ENCODE peak calls at places on chromosome 6, in nine cellular contexts. E is left ventricle myocardium inferior, S is heart right ventricle, U is uterus, L is tibial artery, F is psoas muscle, A is pancreas, K is A549, Q is BE2C. R is an unnamed sample.
A peak's percentile ranks its signal among the peaks of the same experiment; 100 is the strongest.

GRCh38 chr6:37631295-37631694 is 66.4 kb downstream of the MDGA1 start:
- DNase-seq in S (no peak), A (no peak), Q (no peak), F (no peak), K (no peak), L (no peak), U (no peak), E (no peak), R (no peak)

GRCh38 chr6:130720076-130720475 is 107.1 kb upstream of the SMLR1 start:
- DNase-seq in Q (no peak), U (no peak), L (no peak), A (no peak), F (no peak), E (no peak), S (no peak), K (no peak), R (no peak)

GRCh38 chr6:166678426-166678825 is 51.4 kb upstream of the RPS6KA2 start:
- DNase-seq in U (no peak), F (no peak), L (no peak), A (peak; percentile 39), E (no peak), K (peak; percentile 75), Q (no peak), S (no peak), R (peak; percentile 17)

GRCh38 chr6:43705996-43706395 is 18.4 kb upstream of the MRPS18A start:
- DNase-seq in L (no peak), F (no peak), U (no peak), Q (no peak), S (no peak), A (no peak), E (no peak), K (no peak), R (no peak)

GRCh38 chr6:15901141-15902115 is 227.5 kb upstream of the MYLIP start:
- DNase-seq in E (no peak), L (no peak), S (no peak), U (no peak), A (no peak), F (no peak), Q (no peak), K (no peak), R (peak; percentile 15)

GRCh38 chr6:90460067-90460466 is 126.8 kb downstream of the MAP3K7 start:
- DNase-seq in A (no peak), K (no peak), E (no peak), S (no peak), U (no peak), Q (no peak), L (no peak), F (no peak), R (no peak)

GRCh38 chr6:19836799-19837510 is at the start of gene ID4:
- DNase-seq in A (peak; percentile 95), F (peak; percentile 94), E (peak; percentile 92), L (peak; percentile 99), Q (peak; percentile 96), U (peak; percentile 96), S (peak; percentile 92), K (peak; percentile 80), R (peak; percentile 82)

GRCh38 chr6:43120938-43121913 is 45.1 kb downstream of the PTK7 start:
- DNase-seq in S (peak; percentile 53), F (peak; percentile 75), L (peak; percentile 95), K (peak; percentile 39), Q (peak; percentile 69), U (peak; percentile 93), E (peak; percentile 56), A (no peak), R (peak; percentile 73)

DNA sequence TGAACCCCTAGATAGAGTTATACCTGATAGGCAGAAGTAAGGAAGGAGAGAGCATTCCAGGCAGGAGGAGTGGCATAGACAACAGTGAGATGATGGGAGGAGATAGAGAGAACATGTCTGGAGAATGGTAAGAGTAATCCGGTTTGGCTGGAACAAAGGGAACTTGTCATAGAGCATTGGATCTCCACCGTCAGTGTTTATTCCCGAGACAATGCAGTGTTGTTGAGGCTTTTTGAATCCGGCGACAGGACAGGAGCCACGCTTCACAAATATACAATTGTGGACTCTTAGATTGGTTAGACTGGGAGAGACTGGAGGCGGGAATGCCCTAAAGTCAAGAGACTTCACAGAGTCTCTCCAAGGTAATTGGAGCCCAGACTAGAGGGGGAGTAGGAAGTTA is 119.8 kb downstream of the ANKS1A start:
- DNase-seq in A (no peak), Q (no peak), K (no peak), U (no peak), E (no peak), F (no peak), L (no peak), S (no peak), R (no peak)
- H3K4me1 ChIP-seq in A (no peaks in the 10 kb centered on the region), Q (no peaks in the 10 kb centered on the region), K (no peaks in the 10 kb centered on the region), U (no peaks in the 10 kb centered on the region), E (peaks cover 15% of the 10 kb centered on the region), F (peaks cover 11% of the 10 kb centered on the region), L (no peaks in the 10 kb centered on the region), S (peaks cover 15% of the 10 kb centered on the region), R (no peaks in the 10 kb centered on the region)

GRCh38 chr6:35485402-35485877 is 11.4 kb downstream of the TEAD3 start:
- DNase-seq in L (no peak), S (peak; percentile 38), A (no peak), U (peak; percentile 69), E (no peak), F (no peak), K (no peak), Q (no peak), R (peak; percentile 85)

GRCh38 chr6:35483892-35484645 is 12.8 kb downstream of the TEAD3 start:
- DNase-seq in E (no peak), L (no peak), Q (no peak), U (no peak), K (no peak), S (no peak), F (no peak), A (peak; percentile 44), R (no peak)

GRCh38 chr6:35487653-35488516 is 9.0 kb downstream of the TEAD3 start:
- DNase-seq in E (peak; percentile 16), F (no peak), S (no peak), L (peak; percentile 86), U (peak; percentile 83), Q (no peak), K (no peak), A (no peak), R (peak; percentile 88)

GRCh38 chr6:35484921-35485392 is 11.9 kb downstream of the TEAD3 start:
- DNase-seq in Q (no peak), E (no peak), L (no peak), K (no peak), F (no peak), U (no peak), S (no peak), A (peak; percentile 45), R (peak; percentile 48)

DNA sequence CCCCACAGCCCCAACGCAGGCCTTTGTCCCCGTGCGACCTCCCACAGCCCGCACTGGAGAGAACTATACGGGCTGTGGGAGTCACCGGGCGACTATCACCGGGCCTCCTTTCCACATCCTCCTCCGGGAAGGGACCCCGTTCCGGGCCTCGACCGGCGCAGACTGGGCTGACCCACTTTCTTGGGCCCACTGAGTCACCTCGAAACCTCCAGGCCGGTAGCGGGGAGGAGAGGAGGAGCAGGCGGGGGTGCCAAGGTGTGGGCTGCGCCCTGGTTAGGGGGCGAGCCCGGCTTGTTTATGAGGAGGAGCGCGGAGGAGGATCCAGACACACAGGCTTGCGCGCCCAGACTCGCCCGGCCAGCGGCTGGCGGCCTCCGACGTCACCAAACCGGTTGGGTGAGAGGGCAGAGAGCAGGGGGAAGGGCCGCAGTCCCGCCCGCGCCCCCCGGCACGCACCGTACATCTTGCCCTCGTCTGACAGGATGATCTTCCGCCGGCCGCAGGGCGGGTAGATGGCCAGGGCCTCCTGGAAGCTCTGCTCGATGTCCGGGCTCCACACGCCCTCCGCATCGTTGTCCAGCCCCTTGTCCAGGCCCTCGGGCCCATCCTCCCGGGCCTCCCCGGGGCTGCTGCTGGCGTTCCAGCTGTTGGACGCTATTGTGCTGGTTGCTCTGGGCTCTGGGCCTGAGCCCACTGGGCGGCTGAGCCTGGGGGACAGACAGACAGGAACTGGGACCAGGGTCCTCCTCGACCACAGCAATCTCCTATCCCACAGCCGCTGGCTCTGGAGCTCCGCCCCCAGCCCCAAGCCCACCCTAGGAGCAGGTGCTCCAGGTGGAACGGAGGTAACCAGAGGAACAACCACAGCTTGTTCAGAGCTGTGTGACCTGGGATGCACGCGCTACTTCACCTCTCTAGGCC is 10.6 kb downstream of the TEAD3 start:
- DNase-seq in F (peak; percentile 42), Q (no peak), E (peak; percentile 36), K (no peak), A (peak; percentile 83), S (peak; percentile 45), L (peak; percentile 79), U (peak; percentile 96), R (peak; percentile 92)
- H3K4me1 ChIP-seq in F (peaks cover 22% of the 10 kb centered on the region), Q (peaks cover 17% of the 10 kb centered on the region), E (peaks cover 70% of the 10 kb centered on the region), K (peaks cover 25% of the 10 kb centered on the region), A (no peaks in the 10 kb centered on the region), S (peaks cover 67% of the 10 kb centered on the region), L (peaks cover 67% of the 10 kb centered on the region), U (peaks cover 11% of the 10 kb centered on the region), R (peaks cover 30% of the 10 kb centered on the region)

GRCh38 chr6:3392059-3392458 is 64.8 kb downstream of the SLC22A23 start:
- DNase-seq in K (no peak), S (no peak), U (no peak), F (no peak), Q (no peak), L (no peak), A (no peak), E (no peak), R (no peak)

GRCh38 chr6:3392930-3393575 is 63.8 kb downstream of the SLC22A23 start:
- DNase-seq in S (no peak), F (no peak), K (no peak), E (no peak), Q (no peak), A (no peak), U (no peak), L (no peak), R (no peak)

GRCh38 chr6:3393796-3394195 is 63.1 kb downstream of the SLC22A23 start:
- DNase-seq in U (no peak), E (no peak), Q (no peak), F (no peak), A (no peak), S (no peak), L (no peak), K (no peak), R (no peak)

GRCh38 chr6:3396503-3397180 is 60.2 kb downstream of the SLC22A23 start:
- DNase-seq in L (peak; percentile 27), K (no peak), E (no peak), F (no peak), U (no peak), S (no peak), Q (no peak), A (no peak), R (peak; percentile 29)

DNA sequence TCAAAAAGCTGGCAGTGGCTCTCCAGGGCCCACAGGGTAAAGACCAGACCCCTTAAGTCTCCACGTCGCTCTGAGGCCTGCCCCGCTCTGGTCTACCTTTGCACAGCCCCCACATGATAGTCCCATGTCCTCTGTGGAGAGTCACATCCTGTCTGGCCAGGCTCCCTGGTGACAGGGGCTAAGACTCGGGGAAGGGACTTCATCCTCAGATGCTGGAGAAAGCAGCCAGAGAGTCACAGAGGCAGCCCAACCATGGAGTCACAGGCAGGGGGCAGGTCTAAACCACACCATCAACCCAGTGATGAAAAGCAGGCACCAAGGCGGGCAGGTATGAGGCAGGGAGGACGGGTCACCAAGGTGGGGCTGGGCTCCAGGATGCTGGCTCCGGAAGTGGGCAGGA is 62.2 kb downstream of the SLC22A23 start:
- DNase-seq in F (no peak), U (no peak), K (no peak), A (no peak), S (no peak), E (no peak), Q (no peak), L (no peak), R (no peak)
- H3K4me1 ChIP-seq in F (no peaks in the 10 kb centered on the region), U (peaks cover 4% of the 10 kb centered on the region), K (peaks cover 87% of the 10 kb centered on the region), A (peaks cover 17% of the 10 kb centered on the region), S (peaks cover 18% of the 10 kb centered on the region), E (peaks cover 1% of the 10 kb centered on the region), Q (no peaks in the 10 kb centered on the region), L (peaks cover 13% of the 10 kb centered on the region), R (peaks cover 46% of the 10 kb centered on the region)

GRCh38 chr6:42010909-42011308 is 39.4 kb upstream of the TAF8 start:
- DNase-seq in F (no peak), U (no peak), S (no peak), K (no peak), Q (no peak), L (no peak), A (no peak), E (no peak), R (no peak)

GRCh38 chr6:42009844-42010184 is 40.5 kb upstream of the TAF8 start:
- DNase-seq in K (no peak), F (no peak), S (no peak), U (no peak), L (no peak), A (no peak), Q (no peak), E (no peak), R (no peak)

GRCh38 chr6:42010185-42010872 is 40.0 kb upstream of the TAF8 start:
- DNase-seq in A (no peak), K (no peak), U (no peak), L (no peak), F (no peak), E (no peak), S (no peak), Q (no peak), R (no peak)

GRCh38 chr6:42012501-42013133 is 37.7 kb upstream of the TAF8 start:
- DNase-seq in Q (no peak), S (no peak), L (no peak), A (no peak), E (no peak), K (no peak), U (no peak), F (no peak), R (no peak)

DNA sequence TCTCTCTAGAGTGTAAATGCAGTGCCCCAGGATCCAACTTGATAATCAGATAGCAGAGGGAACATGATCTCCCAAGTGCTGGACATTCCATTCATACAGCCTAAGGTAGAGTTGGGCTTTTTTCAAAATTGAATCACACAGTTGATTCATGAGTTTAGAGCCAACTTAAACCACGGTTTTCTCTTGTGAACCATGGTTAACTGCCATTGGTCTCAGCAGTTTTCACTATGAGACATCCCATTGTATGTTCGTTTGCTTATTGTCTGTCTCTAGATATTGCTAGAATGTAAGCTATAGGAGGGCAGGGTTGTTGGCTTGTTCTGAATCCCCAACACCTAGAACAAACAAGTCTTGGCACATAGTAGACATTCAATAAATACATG is 37.2 kb upstream of the TAF8 start:
- DNase-seq in U (no peak), F (no peak), L (no peak), A (no peak), Q (no peak), S (no peak), E (no peak), K (no peak), R (no peak)
- H3K4me1 ChIP-seq in U (no peaks in the 10 kb centered on the region), F (peaks cover 12% of the 10 kb centered on the region), L (no peaks in the 10 kb centered on the region), A (no peaks in the 10 kb centered on the region), Q (peaks cover 8% of the 10 kb centered on the region), S (peaks cover 20% of the 10 kb centered on the region), E (peaks cover 37% of the 10 kb centered on the region), K (peaks cover 31% of the 10 kb centered on the region), R (peaks cover 9% of the 10 kb centered on the region)

R was measured in mucosa of descending colon.